ENCODE peak calls at places on chromosome 5, in five cellular contexts. V, K, D, Y and N are unnamed samples. For H3K4me1, the result is how much of the 10 kb centered on the place peaks cover.

GRCh38 chr5:4142842-4143241 is 547.2 kb downstream of the IRX1 start:
- DNase-seq in V (no peak), K (no peak), D (no peak), Y (no peak), N (no peak)

GRCh38 chr5:134438641-134439621 is 27.2 kb upstream of the CDKN2AIPNL start:
- DNase-seq in V (peak), K (peak), D (peak), Y (peak), N (peak)

GRCh38 chr5:14557203-14557725 is 24.3 kb upstream of the OTULINL start:
- DNase-seq in V (peak), K (no peak), D (no peak), Y (peak), N (peak)

GRCh38 chr5:123154857-123155467 is 65.9 kb downstream of the PRDM6 start:
- DNase-seq in V (peak), K (no peak), D (no peak), Y (no peak), N (no peak)

GRCh38 chr5:9903806-9904205 is 273.7 kb upstream of the TAS2R1 start:
- DNase-seq in V (peak), K (no peak), D (no peak), Y (no peak), N (no peak)

GRCh38 chr5:174159327-174160247 is 114.1 kb downstream of the NSG2 start:
- DNase-seq in V (peak), K (no peak), D (no peak), Y (no peak), N (no peak)

GRCh38 chr5:75612211-75612579 is 942 bp downstream of the ANKDD1B start:
- DNase-seq in V (no peak), K (no peak), D (no peak), Y (no peak), N (no peak)

GRCh38 chr5:39638803-39639202 is 214.0 kb upstream of the DAB2 start:
- DNase-seq in V (no peak), K (no peak), D (no peak), Y (no peak), N (no peak)

GRCh38 chr5:81344736-81345135 is 43.3 kb downstream of the ZCCHC9 start:
- DNase-seq in V (no peak), K (no peak), D (no peak), Y (no peak), N (no peak)

GRCh38 chr5:127072861-127073846 is at the start of gene C5orf63:
- DNase-seq in V (peak), K (peak), D (peak), Y (peak), N (peak)

GRCh38 chr5:50595199-50595598 is 71.2 kb upstream of the PARP8 start:
- DNase-seq in V (peak), K (no peak), D (no peak), Y (no peak), N (no peak)

GRCh38 chr5:92022414-92022813 is 639.3 kb upstream of the ARRDC3 start:
- DNase-seq in V (no peak), K (no peak), D (no peak), Y (no peak), N (no peak)

GRCh38 chr5:33120671-33121070 is 320.1 kb upstream of the TARS1 start:
- DNase-seq in V (peak), K (no peak), D (no peak), Y (no peak), N (no peak)

DNA sequence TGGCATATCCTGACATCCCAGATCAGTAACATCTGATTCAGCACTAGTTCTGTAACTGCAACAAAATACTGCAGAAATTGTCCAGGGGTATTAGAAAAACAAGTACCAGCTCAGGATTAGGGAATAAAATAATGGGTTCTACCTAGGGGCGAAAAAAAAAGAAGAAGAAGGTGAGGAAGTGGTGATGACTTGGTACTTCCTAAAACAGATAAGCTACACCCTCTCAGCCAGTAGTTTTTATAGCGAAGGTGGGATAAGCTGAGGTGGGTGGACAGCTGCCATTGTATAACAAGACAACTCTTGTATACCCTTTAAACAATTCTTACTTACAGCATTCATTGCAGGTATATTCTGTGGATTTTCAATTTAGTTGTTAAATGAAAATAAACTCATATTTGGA is 19.1 kb downstream of the RAPGEF6 start:
- DNase-seq in V (no peak), K (no peak), D (no peak), Y (no peak), N (no peak)
- H3K4me1 ChIP-seq in V (under half), K (under half), D (half or more), Y (under half), N (under half)

GRCh38 chr5:77957516-77957915 is 181.4 kb upstream of the TBCA start:
- DNase-seq in V (no peak), K (no peak), D (no peak), Y (no peak), N (no peak)

GRCh38 chr5:77957931-77958476 is 181.9 kb upstream of the TBCA start:
- DNase-seq in V (no peak), K (no peak), D (no peak), Y (peak), N (no peak)

GRCh38 chr5:77955577-77955976 is 179.4 kb upstream of the TBCA start:
- DNase-seq in V (no peak), K (no peak), D (no peak), Y (no peak), N (no peak)

GRCh38 chr5:77958642-77959315 is 182.6 kb upstream of the TBCA start:
- DNase-seq in V (no peak), K (no peak), D (no peak), Y (no peak), N (no peak)

DNA sequence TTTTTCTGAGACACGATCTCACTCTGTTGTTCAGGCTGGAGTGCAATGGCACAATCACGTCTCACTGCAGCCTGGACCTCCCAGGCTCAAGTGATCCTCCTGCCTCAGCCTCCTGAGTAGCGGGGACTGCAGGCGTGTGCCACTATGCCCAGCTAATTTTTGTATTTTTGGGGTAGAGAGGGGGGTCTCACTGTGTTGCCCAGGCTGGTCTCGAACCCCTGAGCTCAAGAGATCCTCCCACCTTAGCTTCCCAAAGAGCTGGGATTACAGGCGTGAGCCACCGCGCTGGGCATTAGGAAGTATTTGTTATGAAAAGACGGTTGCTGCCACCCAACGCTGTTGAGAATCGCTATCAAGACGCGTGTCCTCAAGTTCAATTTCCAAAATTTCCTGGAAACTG is 180.9 kb upstream of the TBCA start:
- DNase-seq in V (no peak), K (no peak), D (no peak), Y (no peak), N (no peak)
- H3K4me3 ChIP-seq in V (no peak), K (no peak), D (no peak), Y (no peak), N (no peak)

GRCh38 chr5:172746725-172747124 is 24.3 kb downstream of the DUSP1 start:
- DNase-seq in V (no peak), K (no peak), D (no peak), Y (no peak), N (no peak)
- TF ChIP-seq CTCF in V (no peak), K (no peak), D (no peak), Y (no peak), N (no peak)

DNA sequence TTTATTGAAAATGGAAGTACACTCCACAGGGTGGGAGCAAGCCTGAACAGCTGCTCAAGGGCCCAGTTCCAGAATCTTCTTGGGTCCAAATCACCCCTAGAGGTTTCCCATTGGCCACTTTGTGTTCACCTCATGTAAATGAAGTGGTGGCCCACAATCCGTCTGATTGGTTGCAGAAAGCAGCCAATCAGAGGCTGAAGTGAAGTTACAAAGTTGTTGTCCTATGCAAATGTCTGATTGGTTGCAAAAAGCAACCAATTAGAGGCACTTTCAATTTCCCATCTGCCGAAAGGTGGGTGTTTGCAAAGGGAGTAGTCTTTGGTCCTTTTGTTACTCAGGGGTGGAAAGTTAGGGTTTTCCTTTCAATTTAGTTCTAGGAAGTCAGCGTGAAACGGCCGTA is 8.8 kb downstream of the TMEM171 start:
- DNase-seq in V (no peak), K (no peak), D (no peak), Y (no peak), N (no peak)
- H3K4me1 ChIP-seq in V (under half), K (under half), D (under half), Y (under half), N (under half)

DNA sequence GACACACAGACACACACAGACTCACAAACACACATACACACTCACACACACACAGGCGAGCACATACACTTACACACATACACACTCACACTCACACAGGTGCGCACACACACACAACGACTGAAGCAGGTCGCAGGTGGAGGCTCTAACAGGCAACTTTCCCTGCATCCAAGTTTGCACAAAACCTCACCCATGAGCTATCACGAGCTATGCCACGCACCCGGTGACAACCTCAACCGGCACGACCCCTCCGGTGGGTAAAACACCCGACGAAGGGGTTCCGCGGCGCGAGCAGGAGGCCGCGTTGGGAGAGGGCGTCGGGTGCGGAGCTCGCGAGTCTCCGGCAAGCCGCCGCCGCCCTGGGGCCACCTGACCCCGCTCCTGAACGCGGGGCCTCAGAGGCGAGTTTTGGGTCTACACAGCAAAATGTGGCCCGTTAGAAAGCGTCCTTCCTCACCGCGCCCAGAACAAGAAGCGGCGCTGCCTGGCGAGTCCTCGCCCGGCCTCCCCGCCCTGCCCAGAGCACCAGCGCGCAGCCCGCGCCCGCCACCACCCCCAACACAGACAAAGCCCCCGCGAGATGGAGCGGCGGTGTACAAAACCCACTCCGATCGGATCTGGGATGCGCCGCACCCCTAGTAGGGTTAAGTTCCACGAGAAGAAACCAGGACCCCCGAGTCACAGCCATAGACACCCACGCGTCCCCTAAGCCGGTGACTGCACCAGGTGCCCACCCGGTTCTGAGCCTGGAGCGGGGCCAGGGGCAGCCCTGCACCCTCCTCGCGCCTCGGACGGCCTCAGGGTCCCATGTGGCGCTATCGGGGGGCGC is 665 bp downstream of the SLC6A3 start:
- DNase-seq in V (no peak), K (no peak), D (peak), Y (no peak), N (no peak)
- H3K4me3 ChIP-seq in V (peak), K (no peak), D (peak), Y (no peak), N (no peak)

GRCh38 chr5:68476854-68477253 is 261.3 kb downstream of the PIK3R1 start:
- DNase-seq in V (no peak), K (no peak), D (no peak), Y (no peak), N (no peak)
- TF ChIP-seq CTCF in V (peak), K (no peak), D (no peak), Y (peak), N (no peak)

GRCh38 chr5:179794171-179794570 is 385 bp downstream of the LTC4S start:
- DNase-seq in V (no peak), K (no peak), D (no peak), Y (no peak), N (no peak)
- H3K4me1 ChIP-seq in V (under half), K (under half), D (half or more), Y (under half), N (under half)

DNA sequence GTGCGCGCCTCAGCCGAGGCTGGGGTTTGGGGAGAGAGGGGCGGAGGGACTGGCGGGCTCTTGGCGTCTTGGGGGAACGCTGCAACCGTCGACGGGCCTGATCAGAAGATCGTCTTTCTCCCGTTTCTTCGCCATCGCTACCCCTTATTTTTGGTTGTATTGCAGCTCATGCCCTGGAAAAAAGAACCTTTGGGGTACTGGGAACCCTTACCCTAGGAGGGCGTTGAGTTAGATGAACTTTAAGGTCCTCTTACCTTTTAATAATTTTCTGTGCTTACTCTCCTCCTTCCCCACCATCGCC is 719 bp downstream of the PAIP2 start:
- DNase-seq in V (no peak), K (no peak), D (no peak), Y (no peak), N (no peak)
- H3K4me3 ChIP-seq in V (peak), K (peak), D (peak), Y (peak), N (peak)